ENCODE peak calls at places on chromosomes 3 and 15, in four cellular contexts. T is NCI-H1694 treated with DMSO at 0.1 percent for 48 hours; B is CD8-positive, alpha-beta memory T cell; N is naive thymus-derived CD8-positive, alpha-beta T cell. V is an unnamed sample.

GRCh38 chr3:62132027-62132590 is 241.2 kb downstream of the FEZF2 start:
- DNase-seq in T (no peak), B (no peak), N (no peak), V (no peak)

GRCh38 chr3:48555231-48555948 is 1.2 kb downstream of the PFKFB4 start:
- DNase-seq in T (no peak), B (no peak), N (no peak), V (no peak)

GRCh38 chr3:50559702-50560101 is 7.8 kb downstream of the C3orf18 start:
- DNase-seq in T (no peak), B (no peak), N (no peak), V (no peak)

GRCh38 chr15:83498801-83499200 is 51.7 kb downstream of the SH3GL3 start:
- DNase-seq in T (no peak), B (no peak), N (no peak), V (no peak)

GRCh38 chr3:182999767-183000166 is 19.4 kb upstream of the DCUN1D1 start:
- DNase-seq in T (no peak), B (no peak), N (no peak), V (no peak)

GRCh38 chr3:69354948-69355347 is 30.9 kb downstream of the FRMD4B start:
- DNase-seq in T (no peak), B (no peak), N (no peak), V (no peak)

GRCh38 chr3:102536479-102536878 is 101.7 kb downstream of the ZPLD1 start:
- DNase-seq in T (peak; percentile 22), B (no peak), N (peak; percentile 24), V (no peak)

GRCh38 chr3:76387000-76387399 is 601.7 kb upstream of the ZNF717 start:
- DNase-seq in T (no peak), B (no peak), N (no peak), V (no peak)

GRCh38 chr15:61084502-61084901 is 144.6 kb downstream of the RORA start:
- DNase-seq in T (no peak), B (no peak), N (no peak), V (no peak)

GRCh38 chr3:13484861-13485590 is 4.9 kb downstream of the HDAC11 start:
- DNase-seq in T (no peak), B (no peak), N (no peak), V (peak; percentile 95)

GRCh38 chr3:15113468-15113867 is 14.5 kb upstream of the RBSN start:
- DNase-seq in T (no peak), B (no peak), N (no peak), V (no peak)

GRCh38 chr15:44782516-44782915 is 46.2 kb downstream of the TRIM69 start:
- DNase-seq in T (peak; percentile 72), B (no peak), N (no peak), V (no peak)

GRCh38 chr3:140953028-140953960 is 11.7 kb downstream of the SLC25A36 start:
- DNase-seq in T (no peak), B (no peak), N (no peak), V (no peak)

GRCh38 chr3:37861540-37862051 is at the start of gene CTDSPL:
- DNase-seq in T (no peak), B (no peak), N (no peak), V (peak; percentile 87)

GRCh38 chr3:127822166-127822835 is at the start of gene MGLL:
- DNase-seq in T (peak; percentile 26), B (no peak), N (no peak), V (peak; percentile 78)

GRCh38 chr3:157392104-157392503 is 44.5 kb upstream of the PTX3 start:
- DNase-seq in T (no peak), B (no peak), N (no peak), V (no peak)

GRCh38 chr3:49721861-49722781 is 1.6 kb downstream of the GMPPB start:
- DNase-seq in T (no peak), B (no peak), N (no peak), V (no peak)

GRCh38 chr3:119660474-119661150 is at the start of gene POPDC2:
- DNase-seq in T (no peak), B (no peak), N (no peak), V (no peak)

GRCh38 chr3:134710313-134710680 is 59.5 kb upstream of the KY start:
- DNase-seq in T (no peak), B (no peak), N (no peak), V (no peak)

GRCh38 chr3:108113975-108114374 is 23.1 kb upstream of the CD47 start:
- DNase-seq in T (no peak), B (no peak), N (no peak), V (peak; percentile 65)

GRCh38 chr15:60477164-60477563 is 1.8 kb downstream of the ICE2 start:
- DNase-seq in T (no peak), B (no peak), N (no peak), V (no peak)

GRCh38 chr3:102129774-102130608 is 280.7 kb downstream of the NFKBIZ start:
- DNase-seq in T (no peak), B (no peak), N (no peak), V (no peak)

GRCh38 chr3:121781611-121782010 is 32.1 kb upstream of the GOLGB1 start:
- DNase-seq in T (no peak), B (no peak), N (no peak), V (no peak)

GRCh38 chr3:65262554-65262953 is 574.8 kb upstream of the ADAMTS9 start:
- DNase-seq in T (no peak), B (no peak), N (no peak), V (no peak)

GRCh38 chr3:12313519-12313918 is 24.6 kb downstream of the PPARG start:
- DNase-seq in T (no peak), B (no peak), N (no peak), V (no peak)

GRCh38 chr3:115913069-115913686 is 289.9 kb downstream of the GAP43 start:
- DNase-seq in T (peak; percentile 31), B (no peak), N (no peak), V (no peak)

GRCh38 chr3:197775317-197775716 is 15.7 kb upstream of the LRCH3 start:
- DNase-seq in T (no peak), B (no peak), N (no peak), V (no peak)

GRCh38 chr3:67704322-67704721 is 49.9 kb upstream of the SUCLG2 start:
- DNase-seq in T (no peak), B (no peak), N (no peak), V (no peak)

GRCh38 chr3:60512506-60512905 is 738.7 kb downstream of the FHIT start:
- DNase-seq in T (no peak), B (no peak), N (no peak), V (no peak)

GRCh38 chr15:63107895-63108546 is 13.6 kb upstream of the LACTB start:
- DNase-seq in T (no peak), B (no peak), N (no peak), V (peak; percentile 77)

GRCh38 chr15:40190591-40190990 is 29.7 kb downstream of the BUB1B start:
- DNase-seq in T (no peak), B (no peak), N (no peak), V (no peak)

GRCh38 chr15:43095708-43096347 is 10.0 kb downstream of the UBR1 start:
- DNase-seq in T (no peak), B (no peak), N (no peak), V (no peak)

V was measured in kidney.